ENCODE peak calls at places on chromosomes 6 and 20, in seven cellular contexts. One of them, this sample, is unnamed. For H3K4me1, the result is how much of the 10 kb centered on the place peaks cover.

GRCh38 chr6:151269318-151269995 is 29.7 kb downstream of the AKAP12 start:
- DNase-seq in adrenal gland: no peak
- DNase-seq in ovary: no peak
- DNase-seq in IMR-90: peak
- DNase-seq in breast epithelium: no peak
- DNase-seq in stomach: no peak
- DNase-seq in A549: peak
- DNase-seq in this sample: no peak

GRCh38 chr6:141587482-141588266 is 545.1 kb upstream of the GJE1 start:
- DNase-seq in adrenal gland: no peak
- DNase-seq in ovary: no peak
- DNase-seq in IMR-90: peak
- DNase-seq in breast epithelium: no peak
- DNase-seq in stomach: no peak
- DNase-seq in A549: no peak
- DNase-seq in this sample: no peak

GRCh38 chr6:23013776-23014175 is 444.4 kb downstream of the HDGFL1 start:
- DNase-seq in adrenal gland: no peak
- DNase-seq in ovary: no peak
- DNase-seq in IMR-90: peak
- DNase-seq in breast epithelium: no peak
- DNase-seq in stomach: no peak
- DNase-seq in A549: no peak
- DNase-seq in this sample: no peak

GRCh38 chr6:106069478-106069877 is 16.7 kb upstream of the PRDM1 start:
- DNase-seq in adrenal gland: no peak
- DNase-seq in ovary: no peak
- DNase-seq in IMR-90: peak
- DNase-seq in breast epithelium: no peak
- DNase-seq in stomach: peak
- DNase-seq in A549: peak
- DNase-seq in this sample: no peak

GRCh38 chr6:54970337-54970736 is 123.8 kb downstream of the FAM83B start:
- DNase-seq in adrenal gland: no peak
- DNase-seq in ovary: no peak
- DNase-seq in IMR-90: no peak
- DNase-seq in breast epithelium: no peak
- DNase-seq in stomach: no peak
- DNase-seq in A549: peak
- DNase-seq in this sample: no peak

GRCh38 chr6:123803456-123803861 is 206 bp upstream of the NKAIN2 start:
- DNase-seq in adrenal gland: no peak
- DNase-seq in ovary: no peak
- DNase-seq in IMR-90: no peak
- DNase-seq in breast epithelium: no peak
- DNase-seq in stomach: no peak
- DNase-seq in A549: no peak
- DNase-seq in this sample: no peak

GRCh38 chr20:11891081-11891826 is 26.4 kb upstream of the BTBD3 start:
- DNase-seq in adrenal gland: peak
- DNase-seq in ovary: peak
- DNase-seq in IMR-90: peak
- DNase-seq in breast epithelium: no peak
- DNase-seq in stomach: peak
- DNase-seq in A549: peak
- DNase-seq in this sample: peak

GRCh38 chr6:36769676-36770499 is 69.4 kb downstream of the CPNE5 start:
- DNase-seq in adrenal gland: no peak
- DNase-seq in ovary: no peak
- DNase-seq in IMR-90: peak
- DNase-seq in breast epithelium: no peak
- DNase-seq in stomach: peak
- DNase-seq in A549: no peak
- DNase-seq in this sample: no peak

GRCh38 chr20:12825180-12825579 is 183.6 kb upstream of the SPTLC3 start:
- DNase-seq in adrenal gland: no peak
- DNase-seq in ovary: no peak
- DNase-seq in IMR-90: no peak
- DNase-seq in breast epithelium: no peak
- DNase-seq in stomach: no peak
- DNase-seq in A549: no peak
- DNase-seq in this sample: no peak

GRCh38 chr6:20350215-20350614 is 51.5 kb upstream of the E2F3 start:
- DNase-seq in adrenal gland: no peak
- DNase-seq in ovary: no peak
- DNase-seq in IMR-90: peak
- DNase-seq in breast epithelium: no peak
- DNase-seq in stomach: no peak
- DNase-seq in A549: no peak
- DNase-seq in this sample: no peak

GRCh38 chr20:24672886-24673677 is 203.7 kb downstream of the SYNDIG1 start:
- DNase-seq in adrenal gland: no peak
- DNase-seq in ovary: peak
- DNase-seq in IMR-90: peak
- DNase-seq in breast epithelium: peak
- DNase-seq in stomach: no peak
- DNase-seq in A549: peak
- DNase-seq in this sample: no peak

GRCh38 chr20:3209023-3209945 is at the start of gene ITPA:
- DNase-seq in adrenal gland: peak
- DNase-seq in ovary: peak
- DNase-seq in IMR-90: peak
- DNase-seq in breast epithelium: no peak
- DNase-seq in stomach: peak
- DNase-seq in A549: peak
- DNase-seq in this sample: peak

GRCh38 chr6:150910561-150910960 is 45.1 kb downstream of the MTHFD1L start:
- DNase-seq in adrenal gland: no peak
- DNase-seq in ovary: no peak
- DNase-seq in IMR-90: no peak
- DNase-seq in breast epithelium: no peak
- DNase-seq in stomach: no peak
- DNase-seq in A549: peak
- DNase-seq in this sample: no peak

GRCh38 chr6:119661628-119662027 is 312.1 kb upstream of the MAN1A1 start:
- DNase-seq in adrenal gland: no peak
- DNase-seq in ovary: no peak
- DNase-seq in IMR-90: no peak
- DNase-seq in breast epithelium: no peak
- DNase-seq in stomach: no peak
- DNase-seq in A549: no peak
- DNase-seq in this sample: no peak

GRCh38 chr6:169933251-169933821 is 181.9 kb downstream of the ERMARD start:
- DNase-seq in adrenal gland: peak
- DNase-seq in ovary: no peak
- DNase-seq in IMR-90: no peak
- DNase-seq in breast epithelium: no peak
- DNase-seq in stomach: peak
- DNase-seq in A549: no peak
- DNase-seq in this sample: no peak

GRCh38 chr6:57048577-57048976 is 2.1 kb downstream of the KIAA1586 start:
- DNase-seq in adrenal gland: no peak
- DNase-seq in ovary: no peak
- DNase-seq in IMR-90: peak
- DNase-seq in breast epithelium: no peak
- DNase-seq in stomach: no peak
- DNase-seq in A549: no peak
- DNase-seq in this sample: no peak

GRCh38 chr20:35702824-35703695 is 3.9 kb downstream of the ROMO1 start:
- DNase-seq in adrenal gland: no peak
- DNase-seq in ovary: no peak
- DNase-seq in IMR-90: no peak
- DNase-seq in breast epithelium: no peak
- DNase-seq in stomach: no peak
- DNase-seq in A549: no peak
- DNase-seq in this sample: no peak

GRCh38 chr6:150953860-150954259 is 88.4 kb downstream of the MTHFD1L start:
- DNase-seq in adrenal gland: no peak
- DNase-seq in ovary: no peak
- DNase-seq in IMR-90: peak
- DNase-seq in breast epithelium: no peak
- DNase-seq in stomach: no peak
- DNase-seq in A549: no peak
- DNase-seq in this sample: no peak

GRCh38 chr6:141551318-141551717 is 581.4 kb upstream of the GJE1 start:
- DNase-seq in adrenal gland: no peak
- DNase-seq in ovary: no peak
- DNase-seq in IMR-90: no peak
- DNase-seq in breast epithelium: no peak
- DNase-seq in stomach: no peak
- DNase-seq in A549: no peak
- DNase-seq in this sample: no peak

DNA sequence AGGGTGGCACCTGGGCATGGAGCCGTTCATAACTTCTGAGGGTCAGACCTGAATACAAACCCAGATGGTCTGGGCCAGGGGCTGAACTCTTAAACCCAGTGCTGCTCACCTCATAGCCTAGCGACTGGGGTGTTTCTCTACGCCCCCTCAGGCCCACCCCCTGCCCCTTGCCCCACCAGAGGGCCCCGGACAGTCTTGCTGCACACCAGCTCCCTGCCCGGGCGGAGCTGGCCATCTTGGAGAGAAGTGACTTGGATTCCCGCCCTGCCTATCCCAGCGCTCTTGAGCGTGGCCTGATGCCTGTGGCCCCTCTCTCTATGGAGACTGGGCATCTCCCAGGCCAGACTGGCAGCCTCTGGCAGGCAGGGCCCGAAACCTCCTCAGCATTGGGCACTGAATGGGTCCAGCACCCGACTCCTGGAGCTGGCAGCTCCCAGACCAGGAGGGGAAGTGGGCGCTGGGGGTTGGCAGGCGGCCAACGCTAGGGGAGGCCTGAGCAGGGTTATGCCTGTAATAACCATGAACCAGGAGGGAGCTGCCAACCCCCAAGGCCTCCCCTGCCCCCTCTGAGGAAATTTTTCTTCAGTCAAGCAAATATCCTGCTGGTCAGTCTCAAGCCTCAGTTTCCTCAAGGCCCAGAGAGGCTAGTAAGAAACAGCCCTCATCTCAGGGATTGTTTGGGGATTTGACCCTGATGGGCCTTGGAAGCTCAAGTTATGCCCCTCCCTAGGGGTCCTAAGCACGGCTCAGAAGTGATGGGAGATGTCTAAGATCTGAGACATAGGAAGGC is 169.5 kb downstream of the VEGFA start:
- DNase-seq in adrenal gland: peak
- DNase-seq in ovary: peak
- DNase-seq in IMR-90: no peak
- DNase-seq in breast epithelium: no peak
- DNase-seq in stomach: peak
- DNase-seq in A549: no peak
- DNase-seq in this sample: no peak
- H3K4me1 ChIP-seq in adrenal gland: under half
- H3K4me1 ChIP-seq in ovary: under half
- H3K4me1 ChIP-seq in IMR-90: under half
- H3K4me1 ChIP-seq in breast epithelium: under half
- H3K4me1 ChIP-seq in stomach: under half
- H3K4me1 ChIP-seq in A549: under half
- H3K4me1 ChIP-seq in this sample: under half

GRCh38 chr6:163414367-163415175 is at the start of gene QKI:
- DNase-seq in adrenal gland: peak
- DNase-seq in ovary: peak
- DNase-seq in IMR-90: peak
- DNase-seq in breast epithelium: peak
- DNase-seq in stomach: peak
- DNase-seq in A549: peak
- DNase-seq in this sample: peak
- TF ChIP-seq POLR2A in adrenal gland: peak
- TF ChIP-seq POLR2A in ovary: peak
- TF ChIP-seq POLR2A in IMR-90: no peak
- TF ChIP-seq POLR2A in breast epithelium: no peak
- TF ChIP-seq POLR2A in stomach: no peak
- TF ChIP-seq POLR2A in A549: peak
- TF ChIP-seq POLR2A in this sample: peak

GRCh38 chr20:19942611-19943010 is 74.6 kb upstream of the NAA20 start:
- DNase-seq in adrenal gland: no peak
- DNase-seq in ovary: no peak
- DNase-seq in IMR-90: no peak
- DNase-seq in breast epithelium: no peak
- DNase-seq in stomach: no peak
- DNase-seq in A549: no peak
- DNase-seq in this sample: no peak
- H3K4me1 ChIP-seq in adrenal gland: under half
- H3K4me1 ChIP-seq in ovary: under half
- H3K4me1 ChIP-seq in IMR-90: under half
- H3K4me1 ChIP-seq in breast epithelium: under half
- H3K4me1 ChIP-seq in stomach: under half
- H3K4me1 ChIP-seq in A549: under half
- H3K4me1 ChIP-seq in this sample: under half

DNA sequence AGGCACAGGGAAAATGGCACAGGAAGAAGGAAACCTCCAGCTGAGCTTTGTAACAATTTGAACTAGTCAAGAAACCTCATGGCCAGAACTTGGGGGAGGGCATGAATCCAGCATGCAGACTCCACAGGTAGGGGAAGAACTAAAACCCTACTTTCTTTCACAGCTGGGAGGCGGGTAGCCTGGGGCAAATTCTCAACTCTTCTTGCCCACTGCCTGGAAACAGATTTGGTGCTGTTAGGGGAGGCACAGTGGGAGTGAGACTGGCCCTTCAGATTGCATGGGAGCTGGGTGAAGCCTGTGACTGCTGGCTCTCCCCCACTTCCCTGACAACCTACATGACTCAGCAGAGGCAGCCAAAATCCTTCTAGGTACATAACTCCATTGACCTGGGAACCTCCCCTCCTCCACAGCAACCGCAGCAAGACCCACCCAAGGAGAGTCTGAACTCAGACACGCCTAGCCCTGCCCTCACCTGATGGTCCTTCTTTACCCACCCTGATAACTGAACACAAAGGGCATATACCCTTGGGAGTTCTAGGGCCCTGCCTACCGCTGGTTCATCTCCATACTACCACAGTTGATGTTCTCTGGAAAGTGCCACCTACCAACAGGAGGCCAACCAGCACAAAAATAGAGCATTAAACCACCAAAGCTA is 37.2 kb upstream of the TRIM27 start:
- DNase-seq in adrenal gland: no peak
- DNase-seq in ovary: no peak
- DNase-seq in IMR-90: no peak
- DNase-seq in breast epithelium: no peak
- DNase-seq in stomach: no peak
- DNase-seq in A549: no peak
- DNase-seq in this sample: no peak
- TF ChIP-seq POLR2A in adrenal gland: no peak
- TF ChIP-seq POLR2A in ovary: no peak
- TF ChIP-seq POLR2A in IMR-90: no peak
- TF ChIP-seq POLR2A in breast epithelium: no peak
- TF ChIP-seq POLR2A in stomach: no peak
- TF ChIP-seq POLR2A in A549: no peak
- TF ChIP-seq POLR2A in this sample: no peak

DNA sequence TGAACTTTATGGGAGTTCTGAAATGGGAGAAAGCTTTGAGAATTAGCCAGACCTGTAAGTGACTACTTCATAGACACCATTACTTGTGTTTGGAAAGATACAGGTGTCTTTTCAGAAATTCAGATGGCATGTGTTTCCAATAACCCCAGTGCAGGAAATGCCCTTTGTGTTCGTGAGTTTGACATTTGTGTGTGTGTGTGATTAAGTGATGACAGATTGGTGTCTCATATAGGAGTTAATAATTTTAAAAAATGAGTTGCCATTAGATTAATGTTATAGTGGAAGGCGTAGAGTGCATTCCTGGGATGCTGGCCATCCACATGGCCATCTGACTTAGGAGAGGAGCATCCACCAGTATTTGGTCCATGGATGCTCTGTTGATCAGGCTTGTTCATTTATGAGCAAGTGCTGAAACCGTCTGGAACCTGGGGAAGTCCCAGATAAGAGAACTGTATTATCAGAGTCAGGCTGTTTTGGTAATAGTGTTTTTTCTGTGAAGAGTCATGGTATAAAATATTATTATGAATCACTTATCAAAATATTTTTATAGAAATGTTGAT is 3.1 kb downstream of the STK4 start:
- DNase-seq in adrenal gland: no peak
- DNase-seq in ovary: no peak
- DNase-seq in IMR-90: no peak
- DNase-seq in breast epithelium: no peak
- DNase-seq in stomach: no peak
- DNase-seq in A549: no peak
- DNase-seq in this sample: no peak
- H3K4me1 ChIP-seq in adrenal gland: under half
- H3K4me1 ChIP-seq in ovary: under half
- H3K4me1 ChIP-seq in IMR-90: under half
- H3K4me1 ChIP-seq in breast epithelium: under half
- H3K4me1 ChIP-seq in stomach: under half
- H3K4me1 ChIP-seq in A549: under half
- H3K4me1 ChIP-seq in this sample: under half